ENCODE peak calls at places on chromosomes 4 and X, in six cellular contexts. D is tibial artery, X is suprapubic skin, S is tibial nerve, Y is cardiac muscle cell, I is OCI-LY7. O is an unnamed sample. For H3K4me1, the result is how much of the 10 kb centered on the place peaks cover.

GRCh38 chr4:53899544-53900274 is 164.7 kb downstream of the CHIC2 start:
- DNase-seq in S (no peak), Y (peak), I (no peak), X (no peak), D (no peak), O (no peak)

GRCh38 chrX:1448793-1449580 is 3.7 kb downstream of the ASMTL start:
- DNase-seq in Y (no peak), D (no peak), S (peak), I (no peak), X (peak), O (peak)

GRCh38 chrX:131671714-131672113 is 127.8 kb downstream of the OR13H1 start:
- DNase-seq in D (no peak), X (no peak), Y (no peak), I (no peak), S (no peak), O (peak)

GRCh38 chrX:46666831-46667230 is 92.1 kb downstream of the SLC9A7 start:
- DNase-seq in S (no peak), I (no peak), D (no peak), X (no peak), Y (no peak), O (no peak)

GRCh38 chr4:173530326-173531062 is 465 bp upstream of the HAND2 start:
- DNase-seq in D (no peak), I (no peak), Y (peak), S (no peak), X (no peak), O (no peak)

GRCh38 chr4:7287274-7287917 is 95.1 kb downstream of the SORCS2 start:
- DNase-seq in I (no peak), Y (no peak), X (no peak), D (no peak), S (no peak), O (no peak)

GRCh38 chrX:79588233-79588632 is 221.1 kb upstream of the ITM2A start:
- DNase-seq in Y (no peak), S (no peak), I (no peak), X (no peak), D (no peak), O (no peak)

GRCh38 chrX:123237271-123237670 is 53.2 kb downstream of the GRIA3 start:
- DNase-seq in Y (no peak), I (no peak), X (no peak), S (no peak), D (no peak), O (no peak)

GRCh38 chr4:24559889-24560288 is 24.5 kb downstream of the DHX15 start:
- DNase-seq in X (no peak), I (no peak), Y (peak), S (no peak), D (no peak), O (no peak)
- H3K4me1 ChIP-seq in X (under half), I (under half), Y (under half), S (under half), D (half or more), O (under half)

DNA sequence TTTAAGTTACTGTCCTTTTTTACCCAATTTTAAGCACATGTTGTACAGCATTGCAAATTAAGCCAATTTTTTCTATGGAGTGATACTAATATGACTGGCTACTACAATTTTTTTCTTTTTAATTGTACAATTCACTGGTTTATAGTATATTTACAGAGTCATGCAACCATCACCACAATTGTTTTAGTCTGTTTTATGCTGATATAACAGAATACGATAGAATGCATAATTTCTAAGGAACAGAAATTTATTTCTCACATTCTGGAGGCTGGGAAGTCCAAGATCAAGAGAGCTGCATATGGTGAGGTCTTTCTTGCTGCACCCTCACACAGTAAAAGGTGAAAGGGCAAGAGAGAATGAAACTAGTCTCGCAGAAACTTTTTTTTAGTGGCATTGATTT is 125.3 kb downstream of the GLUD2 start:
- DNase-seq in S (no peak), X (no peak), I (no peak), D (no peak), Y (no peak), O (no peak)
- H3K27ac ChIP-seq in S (no peak), X (no peak), I (no peak), D (no peak), Y (no peak), O (no peak)

GRCh38 chrX:40543661-40544328 is 37.0 kb upstream of the ATP6AP2 start:
- DNase-seq in Y (peak), S (peak), X (no peak), I (peak), D (no peak), O (peak)
- TF ChIP-seq CTCF in Y (peak), S (peak), X (peak), I (peak), D (peak), O (peak)

DNA sequence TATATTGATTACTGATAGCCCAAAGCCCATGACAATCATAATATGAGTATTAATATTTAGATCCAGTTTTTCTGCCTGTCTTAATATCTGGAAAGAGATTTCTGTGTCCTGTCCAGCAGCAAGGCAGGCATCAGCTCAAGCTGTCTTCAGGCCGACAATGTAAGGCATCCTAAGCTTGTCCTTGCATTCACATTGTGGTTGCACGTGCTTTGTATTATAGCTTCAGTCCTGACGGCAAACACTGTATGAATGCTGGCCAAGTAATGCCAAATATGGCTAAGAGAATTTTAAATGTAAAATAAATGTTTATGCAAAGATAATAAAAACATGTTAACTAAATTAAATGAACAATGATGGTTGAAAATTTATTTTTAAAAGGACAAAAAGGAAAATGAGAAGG is 255.7 kb upstream of the RPS6KA3 start:
- DNase-seq in X (no peak), S (no peak), D (no peak), Y (no peak), I (no peak), O (no peak)
- H3K4me1 ChIP-seq in X (under half), S (under half), D (under half), Y (under half), I (under half), O (under half)

DNA sequence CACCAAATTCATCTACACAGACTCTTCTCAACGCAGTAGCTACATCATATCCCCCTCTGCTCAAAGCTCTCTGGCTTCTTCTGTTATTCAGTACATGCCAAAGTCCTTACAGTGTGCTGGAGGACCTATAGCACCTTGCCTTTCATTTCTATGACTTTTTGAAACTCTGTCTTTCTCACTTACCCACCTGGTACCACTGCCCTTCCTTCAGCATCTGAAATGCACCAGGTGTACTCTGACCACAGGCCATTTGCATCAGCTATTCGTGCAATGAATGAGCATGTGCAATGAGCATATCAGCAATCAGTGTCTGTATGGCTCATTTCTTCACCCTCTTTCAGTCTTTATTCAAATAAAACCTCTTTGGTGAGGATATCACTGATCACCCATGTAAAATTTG is 399.9 kb downstream of the RAB28 start:
- DNase-seq in X (no peak), Y (no peak), I (no peak), S (no peak), D (no peak), O (no peak)
- H3K27ac ChIP-seq in X (no peak), Y (no peak), I (no peak), S (no peak), D (no peak), O (no peak)

GRCh38 chr4:1590244-1590643 is 93.9 kb downstream of the FAM53A start:
- DNase-seq in X (no peak), S (no peak), Y (no peak), I (no peak), D (no peak), O (no peak)

GRCh38 chr4:1588306-1588705 is 95.8 kb downstream of the FAM53A start:
- DNase-seq in X (no peak), S (no peak), D (no peak), I (no peak), Y (no peak), O (no peak)

GRCh38 chr4:1592179-1593037 is 91.7 kb downstream of the FAM53A start:
- DNase-seq in I (no peak), X (no peak), S (no peak), D (no peak), Y (no peak), O (no peak)

GRCh38 chr4:1591107-1591506 is 93.0 kb downstream of the FAM53A start:
- DNase-seq in I (no peak), X (no peak), Y (no peak), D (no peak), S (no peak), O (no peak)

GRCh38 chr4:1589098-1589497 is 95.0 kb downstream of the FAM53A start:
- DNase-seq in D (no peak), X (no peak), I (no peak), S (no peak), Y (no peak), O (no peak)
- TF ChIP-seq CTCF in D (no peak), X (no peak), I (no peak), S (no peak), Y (no peak), O (no peak)

GRCh38 chr4:27168783-27169182 is 308.1 kb downstream of the STIM2 start:
- DNase-seq in Y (no peak), I (no peak), S (no peak), D (no peak), X (no peak), O (no peak)
- H3K4me1 ChIP-seq in Y (under half), I (under half), S (under half), D (under half), X (under half), O (under half)

GRCh38 chrX:118727686-118728339 is 407 bp downstream of the IL13RA1 start:
- DNase-seq in D (peak), S (no peak), I (no peak), X (peak), Y (peak), O (peak)

GRCh38 chrX:118726887-118727685 is at the start of gene IL13RA1:
- DNase-seq in X (peak), I (no peak), Y (peak), D (peak), S (peak), O (peak)

GRCh38 chrX:118729043-118729652 is 1.7 kb downstream of the IL13RA1 start:
- DNase-seq in I (no peak), X (no peak), D (no peak), Y (no peak), S (no peak), O (no peak)

GRCh38 chrX:118734909-118735308 is 7.5 kb downstream of the IL13RA1 start:
- DNase-seq in X (no peak), S (no peak), I (no peak), Y (no peak), D (no peak), O (no peak)

GRCh38 chrX:118730500-118731247 is 3.3 kb downstream of the IL13RA1 start:
- DNase-seq in D (no peak), I (no peak), S (no peak), X (no peak), Y (peak), O (no peak)
- H3K27ac ChIP-seq in D (peak), I (no peak), S (peak), X (peak), Y (no peak), O (no peak)

GRCh38 chrX:43108828-43109227 is 330.9 kb upstream of the PPP1R2C start:
- DNase-seq in D (no peak), I (no peak), Y (no peak), X (no peak), S (no peak), O (no peak)
- TF ChIP-seq CTCF in D (no peak), I (no peak), Y (no peak), X (no peak), S (no peak), O (no peak)